ENCODE peak calls at places on chromosomes 13 and 19, in six cellular contexts. V is foreskin fibroblast, R is upper lobe of right lung, X is myocyte, T is brain microvascular endothelial cell, H is non-pigmented ciliary epithelial cell. W is an unnamed sample.

GRCh38 chr19:6808494-6808893 is 36.0 kb downstream of the VAV1 start:
- DNase-seq in T (no peak), V (no peak), H (no peak), X (no peak), R (no peak), W (no peak)

GRCh38 chr19:15859187-15859586 is 38.7 kb downstream of the CYP4F2 start:
- DNase-seq in H (no peak), V (no peak), X (no peak), R (no peak), T (no peak), W (no peak)

GRCh38 chr13:29464105-29464679 is 131.3 kb downstream of the SLC7A1 start:
- DNase-seq in R (no peak), H (no peak), X (no peak), V (no peak), T (no peak), W (no peak)

GRCh38 chr19:13764101-13764807 is at the start of gene MRI1:
- DNase-seq in X (peak; percentile 85), R (peak; percentile 88), T (no peak), H (no peak), V (peak; percentile 88), W (peak; percentile 90)

GRCh38 chr13:30504081-30504480 is 38.3 kb upstream of the HMGB1 start:
- DNase-seq in V (peak; percentile 45), R (no peak), H (peak; percentile 11), X (no peak), T (peak; percentile 51), W (no peak)

GRCh38 chr19:4914736-4915501 is 5.6 kb downstream of the UHRF1 start:
- DNase-seq in T (peak; percentile 90), V (peak; percentile 90), X (peak; percentile 95), H (peak; percentile 47), R (no peak), W (peak; percentile 79)

GRCh38 chr19:2274937-2275535 is 6.9 kb downstream of the PEAK3 start:
- DNase-seq in H (no peak), R (peak; percentile 82), V (peak; percentile 88), T (peak; percentile 70), X (peak; percentile 78), W (peak; percentile 84)

GRCh38 chr19:29172302-29172701 is 40.6 kb downstream of the UQCRFS1 start:
- DNase-seq in X (no peak), V (no peak), T (no peak), R (no peak), H (no peak), W (no peak)

GRCh38 chr19:19381007-19381926 is 24.2 kb upstream of the GATAD2A start:
- DNase-seq in H (no peak), X (no peak), T (no peak), R (no peak), V (no peak), W (no peak)

GRCh38 chr13:92826197-92826596 is 400.4 kb upstream of the GPC6 start:
- DNase-seq in T (no peak), V (no peak), H (no peak), X (no peak), R (no peak), W (no peak)

GRCh38 chr19:44635581-44636438 is 7.9 kb upstream of the PVR start:
- DNase-seq in R (no peak), V (peak; percentile 61), T (no peak), H (no peak), X (peak; percentile 77), W (peak; percentile 71)

GRCh38 chr13:44822291-44822690 is 167.0 kb downstream of the NUFIP1 start:
- DNase-seq in V (no peak), T (peak; percentile 73), R (no peak), X (no peak), H (no peak), W (no peak)